ENCODE peak calls at places on chromosomes 3 and 15, in seven cellular contexts. B, H, I, X, W, K and Z are unnamed samples.

GRCh38 chr3:127124135-127124534 is 68.8 kb upstream of the PRR23E start:
- DNase-seq in K (peak), I (no peak), H (no peak), B (no peak), W (no peak), X (peak), Z (peak)

GRCh38 chr3:177057768-177058167 is 139.5 kb downstream of the TBL1XR1 start:
- DNase-seq in H (no peak), I (no peak), X (no peak), W (no peak), K (no peak), B (no peak), Z (no peak)

GRCh38 chr15:43776101-43776717 is 557 bp downstream of the ELL3 start:
- DNase-seq in K (no peak), X (no peak), H (no peak), W (no peak), I (no peak), B (no peak), Z (no peak)

GRCh38 chr3:71484452-71484851 is 99.1 kb downstream of the FOXP1 start:
- DNase-seq in I (no peak), H (no peak), W (no peak), X (no peak), B (no peak), K (no peak), Z (no peak)

GRCh38 chr3:141093971-141094401 is 42.8 kb downstream of the SPSB4 start:
- DNase-seq in K (no peak), H (no peak), B (no peak), W (peak), X (no peak), I (no peak), Z (no peak)

GRCh38 chr15:48467801-48468200 is 136.6 kb downstream of the DUT start:
- DNase-seq in W (no peak), H (no peak), I (no peak), B (no peak), K (no peak), X (no peak), Z (no peak)

GRCh38 chr3:190321789-190322603 is at the start of gene CLDN1:
- DNase-seq in I (peak), W (peak), K (peak), B (peak), H (no peak), X (peak), Z (peak)

GRCh38 chr3:54157860-54158259 is 35.5 kb downstream of the CACNA2D3 start:
- DNase-seq in H (no peak), K (no peak), X (no peak), I (no peak), W (no peak), B (no peak), Z (no peak)

GRCh38 chr15:65962187-65962586 is 92.9 kb downstream of the RAB11A start:
- DNase-seq in H (no peak), I (no peak), X (no peak), B (no peak), K (no peak), W (no peak), Z (no peak)

GRCh38 chr3:84836961-84837360 is 121.8 kb upstream of the CADM2 start:
- DNase-seq in K (no peak), B (peak), I (peak), X (no peak), H (no peak), W (no peak), Z (no peak)

GRCh38 chr3:194685050-194685722 is 497 bp upstream of the FAM43A start:
- DNase-seq in K (no peak), H (no peak), X (no peak), W (no peak), B (no peak), I (no peak), Z (no peak)

GRCh38 chr3:69787436-69788168 is 48.3 kb downstream of the MITF start:
- DNase-seq in H (no peak), W (no peak), K (peak), I (no peak), B (no peak), X (peak), Z (peak)

GRCh38 chr3:171892457-171892856 is 49.3 kb downstream of the TMEM212 start:
- DNase-seq in W (no peak), B (no peak), H (no peak), K (no peak), I (no peak), X (no peak), Z (no peak)

GRCh38 chr15:75112848-75113492 is 88.7 kb upstream of the C15orf39 start:
- DNase-seq in W (no peak), K (no peak), H (no peak), I (no peak), X (no peak), B (no peak), Z (no peak)

GRCh38 chr3:70120360-70120966 is 120.9 kb downstream of the SAMMSON start:
- DNase-seq in B (no peak), I (peak), H (no peak), X (no peak), K (peak), W (peak), Z (peak)